ENCODE peak calls at places on chromosomes 6 and 20, in nine cellular contexts. One of them, this sample, is unnamed.

GRCh38 chr6:16243055-16243454 is 4.7 kb downstream of the GMPR start:
- DNase-seq in kidney epithelial cell: no peak
- DNase-seq in NB4: no peak
- DNase-seq in cardiac fibroblast: peak
- DNase-seq in astrocyte of the spinal cord: peak
- DNase-seq in fibroblast of villous mesenchyme: no peak
- DNase-seq in tibial artery: peak
- DNase-seq in epithelial cell of esophagus: peak
- DNase-seq in body of pancreas: peak
- DNase-seq in this sample: no peak

GRCh38 chr20:20084296-20084752 is 32.0 kb downstream of the CFAP61 start:
- DNase-seq in NB4: no peak
- DNase-seq in tibial artery: no peak
- DNase-seq in body of pancreas: no peak
- DNase-seq in kidney epithelial cell: no peak
- DNase-seq in cardiac fibroblast: no peak
- DNase-seq in astrocyte of the spinal cord: no peak
- DNase-seq in fibroblast of villous mesenchyme: no peak
- DNase-seq in epithelial cell of esophagus: no peak
- DNase-seq in this sample: no peak

GRCh38 chr6:133207754-133208153 is 33.4 kb upstream of the EYA4 start:
- DNase-seq in body of pancreas: no peak
- DNase-seq in cardiac fibroblast: no peak
- DNase-seq in fibroblast of villous mesenchyme: no peak
- DNase-seq in epithelial cell of esophagus: no peak
- DNase-seq in astrocyte of the spinal cord: no peak
- DNase-seq in kidney epithelial cell: no peak
- DNase-seq in tibial artery: no peak
- DNase-seq in NB4: no peak
- DNase-seq in this sample: no peak

GRCh38 chr6:131629656-131630055 is 1.6 kb upstream of the MED23 start:
- DNase-seq in fibroblast of villous mesenchyme: peak
- DNase-seq in epithelial cell of esophagus: no peak
- DNase-seq in tibial artery: no peak
- DNase-seq in astrocyte of the spinal cord: no peak
- DNase-seq in body of pancreas: no peak
- DNase-seq in cardiac fibroblast: peak
- DNase-seq in NB4: no peak
- DNase-seq in kidney epithelial cell: no peak
- DNase-seq in this sample: no peak

GRCh38 chr6:132995432-132995831 is 181.1 kb downstream of the RPS12 start:
- DNase-seq in body of pancreas: no peak
- DNase-seq in tibial artery: no peak
- DNase-seq in cardiac fibroblast: no peak
- DNase-seq in kidney epithelial cell: peak
- DNase-seq in fibroblast of villous mesenchyme: no peak
- DNase-seq in NB4: no peak
- DNase-seq in astrocyte of the spinal cord: no peak
- DNase-seq in epithelial cell of esophagus: peak
- DNase-seq in this sample: no peak

GRCh38 chr20:59825563-59825920 is 107.9 kb downstream of the SYCP2 start:
- DNase-seq in cardiac fibroblast: no peak
- DNase-seq in kidney epithelial cell: no peak
- DNase-seq in NB4: no peak
- DNase-seq in fibroblast of villous mesenchyme: no peak
- DNase-seq in tibial artery: no peak
- DNase-seq in epithelial cell of esophagus: no peak
- DNase-seq in body of pancreas: no peak
- DNase-seq in astrocyte of the spinal cord: no peak
- DNase-seq in this sample: no peak

GRCh38 chr6:6749791-6750434 is 161.4 kb downstream of the LY86 start:
- DNase-seq in fibroblast of villous mesenchyme: peak
- DNase-seq in kidney epithelial cell: peak
- DNase-seq in tibial artery: peak
- DNase-seq in epithelial cell of esophagus: peak
- DNase-seq in astrocyte of the spinal cord: peak
- DNase-seq in cardiac fibroblast: peak
- DNase-seq in body of pancreas: peak
- DNase-seq in NB4: peak
- DNase-seq in this sample: no peak

GRCh38 chr6:79868098-79868722 is 79.1 kb downstream of the ELOVL4 start:
- DNase-seq in cardiac fibroblast: peak
- DNase-seq in epithelial cell of esophagus: peak
- DNase-seq in fibroblast of villous mesenchyme: peak
- DNase-seq in astrocyte of the spinal cord: peak
- DNase-seq in body of pancreas: peak
- DNase-seq in kidney epithelial cell: peak
- DNase-seq in tibial artery: no peak
- DNase-seq in NB4: peak
- DNase-seq in this sample: no peak

GRCh38 chr6:36897629-36898028 is 11.9 kb downstream of the C6orf89 start:
- DNase-seq in astrocyte of the spinal cord: peak
- DNase-seq in NB4: no peak
- DNase-seq in tibial artery: no peak
- DNase-seq in body of pancreas: no peak
- DNase-seq in fibroblast of villous mesenchyme: peak
- DNase-seq in epithelial cell of esophagus: peak
- DNase-seq in kidney epithelial cell: no peak
- DNase-seq in cardiac fibroblast: no peak
- DNase-seq in this sample: no peak

GRCh38 chr20:23298926-23299672 is 51.5 kb upstream of the NXT1 start:
- DNase-seq in epithelial cell of esophagus: no peak
- DNase-seq in tibial artery: no peak
- DNase-seq in kidney epithelial cell: no peak
- DNase-seq in fibroblast of villous mesenchyme: no peak
- DNase-seq in body of pancreas: no peak
- DNase-seq in cardiac fibroblast: peak
- DNase-seq in astrocyte of the spinal cord: peak
- DNase-seq in NB4: peak
- DNase-seq in this sample: no peak

GRCh38 chr20:62935204-62935967 is 2.6 kb upstream of the GID8 start:
- DNase-seq in NB4: no peak
- DNase-seq in kidney epithelial cell: no peak
- DNase-seq in cardiac fibroblast: no peak
- DNase-seq in fibroblast of villous mesenchyme: no peak
- DNase-seq in astrocyte of the spinal cord: no peak
- DNase-seq in body of pancreas: no peak
- DNase-seq in epithelial cell of esophagus: no peak
- DNase-seq in tibial artery: no peak
- DNase-seq in this sample: no peak

GRCh38 chr20:19699132-19699971 is 58.7 kb upstream of the RIN2 start:
- DNase-seq in NB4: no peak
- DNase-seq in fibroblast of villous mesenchyme: peak
- DNase-seq in astrocyte of the spinal cord: peak
- DNase-seq in epithelial cell of esophagus: peak
- DNase-seq in cardiac fibroblast: peak
- DNase-seq in body of pancreas: no peak
- DNase-seq in tibial artery: no peak
- DNase-seq in kidney epithelial cell: peak
- DNase-seq in this sample: no peak

GRCh38 chr6:55953384-55953783 is 78.0 kb upstream of the BMP5 start:
- DNase-seq in cardiac fibroblast: peak
- DNase-seq in kidney epithelial cell: peak
- DNase-seq in astrocyte of the spinal cord: peak
- DNase-seq in fibroblast of villous mesenchyme: peak
- DNase-seq in NB4: peak
- DNase-seq in body of pancreas: no peak
- DNase-seq in tibial artery: no peak
- DNase-seq in epithelial cell of esophagus: peak
- DNase-seq in this sample: no peak
- TF ChIP-seq CTCF in cardiac fibroblast: peak
- TF ChIP-seq CTCF in kidney epithelial cell: peak
- TF ChIP-seq CTCF in astrocyte of the spinal cord: peak
- TF ChIP-seq CTCF in fibroblast of villous mesenchyme: peak
- TF ChIP-seq CTCF in NB4: no peak
- TF ChIP-seq CTCF in body of pancreas: peak
- TF ChIP-seq CTCF in tibial artery: peak
- TF ChIP-seq CTCF in epithelial cell of esophagus: peak
- TF ChIP-seq CTCF in this sample: peak

GRCh38 chr20:57656252-57656820 is 36.1 kb upstream of the ZBP1 start:
- DNase-seq in fibroblast of villous mesenchyme: no peak
- DNase-seq in NB4: no peak
- DNase-seq in epithelial cell of esophagus: no peak
- DNase-seq in kidney epithelial cell: no peak
- DNase-seq in body of pancreas: no peak
- DNase-seq in astrocyte of the spinal cord: no peak
- DNase-seq in cardiac fibroblast: no peak
- DNase-seq in tibial artery: no peak
- DNase-seq in this sample: peak

GRCh38 chr20:57658447-57659130 is 38.4 kb upstream of the ZBP1 start:
- DNase-seq in epithelial cell of esophagus: no peak
- DNase-seq in astrocyte of the spinal cord: no peak
- DNase-seq in tibial artery: no peak
- DNase-seq in body of pancreas: peak
- DNase-seq in kidney epithelial cell: no peak
- DNase-seq in fibroblast of villous mesenchyme: no peak
- DNase-seq in NB4: no peak
- DNase-seq in cardiac fibroblast: no peak
- DNase-seq in this sample: peak

GRCh38 chr20:57656821-57657536 is 36.8 kb upstream of the ZBP1 start:
- DNase-seq in body of pancreas: no peak
- DNase-seq in tibial artery: no peak
- DNase-seq in astrocyte of the spinal cord: no peak
- DNase-seq in epithelial cell of esophagus: no peak
- DNase-seq in NB4: no peak
- DNase-seq in kidney epithelial cell: no peak
- DNase-seq in cardiac fibroblast: no peak
- DNase-seq in fibroblast of villous mesenchyme: no peak
- DNase-seq in this sample: peak

GRCh38 chr20:57659131-57659788 is 39.0 kb upstream of the ZBP1 start:
- DNase-seq in tibial artery: no peak
- DNase-seq in epithelial cell of esophagus: no peak
- DNase-seq in astrocyte of the spinal cord: no peak
- DNase-seq in fibroblast of villous mesenchyme: no peak
- DNase-seq in cardiac fibroblast: no peak
- DNase-seq in NB4: no peak
- DNase-seq in body of pancreas: peak
- DNase-seq in kidney epithelial cell: no peak
- DNase-seq in this sample: peak

DNA sequence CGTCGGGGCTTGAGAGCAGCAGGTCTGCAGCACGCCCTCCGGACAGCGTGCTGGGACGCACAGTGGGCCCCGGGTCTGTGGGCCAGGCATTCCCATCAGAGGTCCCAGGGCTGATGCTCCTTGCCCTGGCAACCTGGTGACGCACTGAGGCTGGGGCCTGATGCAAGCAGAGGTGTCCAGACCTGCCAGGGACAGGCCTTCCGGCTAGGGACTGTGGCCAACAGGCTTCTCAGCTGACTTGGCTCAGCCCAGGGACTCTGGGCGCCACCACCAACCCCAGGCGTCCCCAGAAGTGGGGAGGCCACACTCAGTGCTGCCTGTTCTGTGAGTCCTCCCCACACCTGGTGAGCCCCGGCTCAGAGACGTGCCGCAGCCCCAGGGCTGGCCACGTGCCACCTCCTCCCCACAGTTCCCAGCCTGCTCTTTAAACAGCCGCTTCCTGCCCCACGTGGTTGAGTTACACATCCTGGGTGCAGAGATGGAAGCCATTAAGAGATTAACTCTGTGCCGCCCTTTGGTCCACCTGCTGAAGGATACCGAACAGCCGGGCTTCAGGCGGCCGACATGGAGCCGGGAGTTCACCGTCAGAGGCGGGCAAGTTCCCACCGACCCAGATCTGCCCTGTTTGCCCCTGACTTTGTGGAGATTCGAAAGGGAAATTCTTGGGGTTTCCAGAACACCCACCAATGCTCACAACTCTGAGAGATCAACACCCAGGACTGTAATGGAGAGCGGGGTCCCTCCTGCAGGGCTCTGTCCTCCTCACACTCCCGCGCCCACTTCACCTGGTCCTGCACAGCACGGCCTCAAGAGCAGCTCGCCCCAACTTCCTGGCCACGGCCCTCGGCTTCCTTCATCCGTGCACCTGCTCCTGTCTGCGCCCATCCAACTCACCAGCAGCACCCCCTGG is 37.6 kb upstream of the ZBP1 start:
- DNase-seq in tibial artery: no peak
- DNase-seq in astrocyte of the spinal cord: no peak
- DNase-seq in cardiac fibroblast: no peak
- DNase-seq in NB4: no peak
- DNase-seq in kidney epithelial cell: no peak
- DNase-seq in epithelial cell of esophagus: peak
- DNase-seq in fibroblast of villous mesenchyme: no peak
- DNase-seq in body of pancreas: peak
- DNase-seq in this sample: peak
- TF ChIP-seq CTCF in tibial artery: no peak
- TF ChIP-seq CTCF in astrocyte of the spinal cord: no peak
- TF ChIP-seq CTCF in cardiac fibroblast: no peak
- TF ChIP-seq CTCF in NB4: no peak
- TF ChIP-seq CTCF in kidney epithelial cell: no peak
- TF ChIP-seq CTCF in epithelial cell of esophagus: no peak
- TF ChIP-seq CTCF in fibroblast of villous mesenchyme: no peak
- TF ChIP-seq CTCF in body of pancreas: no peak
- TF ChIP-seq CTCF in this sample: no peak

DNA sequence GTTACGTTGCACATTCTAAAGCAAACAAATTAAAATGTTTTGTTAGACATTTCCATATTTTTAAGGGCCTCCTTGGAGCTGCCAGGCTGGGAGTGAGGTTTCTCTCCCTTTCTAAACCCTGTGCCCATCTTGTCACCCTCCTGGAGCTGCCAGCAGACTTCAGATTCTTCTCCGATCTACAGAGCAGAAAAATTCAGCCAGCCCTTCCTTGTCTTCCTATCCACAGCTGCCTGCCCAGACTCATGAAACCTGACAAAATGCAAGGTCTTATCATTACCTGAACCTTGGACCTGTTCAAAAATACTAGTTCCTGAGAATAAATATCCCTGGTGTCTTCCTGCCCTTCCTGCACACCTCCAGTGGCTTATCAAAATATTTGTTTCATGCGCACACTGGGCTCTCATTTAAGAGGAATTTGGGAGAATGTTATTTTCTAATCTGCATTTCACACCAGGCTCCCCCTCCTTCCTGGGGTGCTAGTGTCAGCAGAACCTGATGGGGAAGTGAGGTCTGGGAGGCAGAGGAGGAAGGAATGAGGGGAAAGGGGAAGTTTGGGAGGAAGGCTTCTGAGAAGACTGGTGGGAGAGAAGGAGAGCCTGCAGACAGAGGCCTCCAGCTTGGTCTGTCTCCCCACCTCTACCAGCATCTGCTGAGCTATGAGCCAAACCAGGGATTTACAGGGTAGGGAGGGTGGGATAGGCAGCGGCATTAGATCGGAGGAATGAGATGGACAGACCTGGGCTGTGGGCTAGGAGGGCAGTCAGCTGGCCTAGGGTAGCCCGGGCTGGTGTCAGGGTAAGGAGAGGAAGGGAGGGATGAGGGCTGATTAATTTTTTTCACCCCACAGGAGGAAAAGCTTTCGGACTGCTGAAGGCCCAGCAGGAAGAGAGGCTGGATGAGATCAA is at the start of gene AIF1:
- DNase-seq in epithelial cell of esophagus: no peak
- DNase-seq in fibroblast of villous mesenchyme: no peak
- DNase-seq in body of pancreas: no peak
- DNase-seq in astrocyte of the spinal cord: no peak
- DNase-seq in tibial artery: no peak
- DNase-seq in kidney epithelial cell: no peak
- DNase-seq in cardiac fibroblast: no peak
- DNase-seq in NB4: peak
- DNase-seq in this sample: no peak
- TF ChIP-seq CTCF in epithelial cell of esophagus: no peak
- TF ChIP-seq CTCF in fibroblast of villous mesenchyme: no peak
- TF ChIP-seq CTCF in body of pancreas: no peak
- TF ChIP-seq CTCF in astrocyte of the spinal cord: no peak
- TF ChIP-seq CTCF in tibial artery: no peak
- TF ChIP-seq CTCF in kidney epithelial cell: no peak
- TF ChIP-seq CTCF in cardiac fibroblast: no peak
- TF ChIP-seq CTCF in NB4: no peak
- TF ChIP-seq CTCF in this sample: no peak

GRCh38 chr20:33139467-33139866 is 28.5 kb upstream of the BPIFA2 start:
- DNase-seq in fibroblast of villous mesenchyme: no peak
- DNase-seq in NB4: no peak
- DNase-seq in astrocyte of the spinal cord: no peak
- DNase-seq in epithelial cell of esophagus: no peak
- DNase-seq in cardiac fibroblast: no peak
- DNase-seq in body of pancreas: no peak
- DNase-seq in kidney epithelial cell: no peak
- DNase-seq in tibial artery: no peak
- DNase-seq in this sample: no peak
- TF ChIP-seq CTCF in fibroblast of villous mesenchyme: no peak
- TF ChIP-seq CTCF in NB4: no peak
- TF ChIP-seq CTCF in astrocyte of the spinal cord: no peak
- TF ChIP-seq CTCF in epithelial cell of esophagus: no peak
- TF ChIP-seq CTCF in cardiac fibroblast: no peak
- TF ChIP-seq CTCF in body of pancreas: no peak
- TF ChIP-seq CTCF in kidney epithelial cell: no peak
- TF ChIP-seq CTCF in tibial artery: no peak
- TF ChIP-seq CTCF in this sample: no peak